ENCODE peak calls at places on chromosomes 11 and 22, in five cellular contexts. C, E, J, F and Z are unnamed samples.

GRCh38 chr11:41403462-41403861 is 56.0 kb downstream of the LRRC4C start:
- DNase-seq in C (no peak), E (no peak), J (no peak), F (no peak), Z (no peak)

GRCh38 chr11:118615996-118616395 is 8.6 kb downstream of the PHLDB1 start:
- DNase-seq in C (no peak), E (peak; percentile 40), J (no peak), F (no peak), Z (no peak)

GRCh38 chr22:31089101-31090100 is 8.3 kb downstream of the SMTN start:
- DNase-seq in C (no peak), E (no peak), J (peak; percentile 42), F (peak; percentile 71), Z (peak; percentile 54)

GRCh38 chr11:79822771-79823170 is 381.9 kb upstream of the TENM4 start:
- DNase-seq in C (no peak), E (no peak), J (no peak), F (no peak), Z (no peak)

GRCh38 chr11:27700351-27701261 is at the start of gene BDNF:
- DNase-seq in C (no peak), E (peak; percentile 65), J (no peak), F (peak; percentile 9), Z (peak; percentile 20)

GRCh38 chr22:46657996-46658947 is 38.1 kb downstream of the GRAMD4 start:
- DNase-seq in C (no peak), E (no peak), J (no peak), F (no peak), Z (no peak)

GRCh38 chr22:46079861-46080821 is 70.2 kb upstream of the PPARA start:
- DNase-seq in C (no peak), E (peak; percentile 74), J (no peak), F (peak; percentile 60), Z (peak; percentile 90)

GRCh38 chr11:12285811-12286222 is 91.6 kb upstream of the PARVA start:
- DNase-seq in C (peak; percentile 7), E (no peak), J (peak; percentile 16), F (no peak), Z (peak; percentile 9)

GRCh38 chr11:59358595-59358994 is at the start of gene OR5AN1:
- DNase-seq in C (no peak), E (no peak), J (no peak), F (no peak), Z (no peak)

GRCh38 chr11:126993599-126993998 is 7.0 kb downstream of the KIRREL3 start:
- DNase-seq in C (no peak), E (no peak), J (no peak), F (no peak), Z (no peak)

GRCh38 chr11:58059011-58059358 is 28.2 kb downstream of the OR6Q1 start:
- DNase-seq in C (no peak), E (no peak), J (no peak), F (no peak), Z (no peak)

GRCh38 chr22:44689173-44689572 is 12.8 kb upstream of the PRR5 start:
- DNase-seq in C (no peak), E (no peak), J (no peak), F (no peak), Z (no peak)

GRCh38 chr22:50252081-50253045 is 1.3 kb upstream of the HDAC10 start:
- DNase-seq in C (peak; percentile 62), E (peak; percentile 90), J (peak; percentile 85), F (peak; percentile 84), Z (peak; percentile 80)

GRCh38 chr22:49638788-49639187 is 188.9 kb downstream of the BRD1 start:
- DNase-seq in C (no peak), E (no peak), J (no peak), F (no peak), Z (peak; percentile 40)

GRCh38 chr22:49760630-49761571 is 66.8 kb downstream of the BRD1 start:
- DNase-seq in C (peak; percentile 21), E (peak; percentile 55), J (peak; percentile 27), F (no peak), Z (no peak)

GRCh38 chr11:35525501-35526175 is at the start of gene PAMR1:
- DNase-seq in C (no peak), E (peak; percentile 66), J (peak; percentile 32), F (peak; percentile 29), Z (no peak)

GRCh38 chr11:7278314-7278917 is 26.7 kb downstream of the SYT9 start:
- DNase-seq in C (no peak), E (no peak), J (no peak), F (no peak), Z (peak; percentile 20)

GRCh38 chr11:65274734-65275682 is 13.2 kb downstream of the POLA2 start:
- DNase-seq in C (no peak), E (peak; percentile 68), J (peak; percentile 88), F (peak; percentile 79), Z (peak; percentile 88)

GRCh38 chr22:48488149-48488551 is 1339.5 kb downstream of the BRD1 start:
- DNase-seq in C (no peak), E (no peak), J (no peak), F (no peak), Z (no peak)

GRCh38 chr11:102734650-102735049 is 9.9 kb upstream of the MMP8 start:
- DNase-seq in C (no peak), E (no peak), J (no peak), F (no peak), Z (no peak)

GRCh38 chr11:70066136-70066520 is 12.0 kb upstream of the ANO1 start:
- DNase-seq in C (no peak), E (no peak), J (no peak), F (no peak), Z (no peak)

GRCh38 chr11:114738954-114739353 is 60.6 kb downstream of the NXPE2 start:
- DNase-seq in C (peak; percentile 24), E (no peak), J (peak; percentile 61), F (peak; percentile 68), Z (peak; percentile 34)

GRCh38 chr22:37626144-37626543 is 13.3 kb upstream of the SH3BP1 start:
- DNase-seq in C (no peak), E (peak; percentile 82), J (no peak), F (peak; percentile 68), Z (peak; percentile 79)

GRCh38 chr22:42676059-42676607 is 26.9 kb upstream of the CYB5R3 start:
- DNase-seq in C (no peak), E (no peak), J (no peak), F (no peak), Z (no peak)

GRCh38 chr11:2460540-2461252 is 15.9 kb downstream of the KCNQ1 start:
- DNase-seq in C (no peak), E (peak; percentile 60), J (peak; percentile 63), F (peak; percentile 66), Z (no peak)

GRCh38 chr11:35275808-35276170 is 136.8 kb downstream of the CD44 start:
- DNase-seq in C (no peak), E (no peak), J (no peak), F (no peak), Z (no peak)

GRCh38 chr11:62433141-62433543 is 14.3 kb downstream of the SCGB1A1 start:
- DNase-seq in C (no peak), E (no peak), J (no peak), F (no peak), Z (peak; percentile 48)

GRCh38 chr11:62433553-62434301 is 14.9 kb downstream of the SCGB1A1 start:
- DNase-seq in C (no peak), E (no peak), J (no peak), F (peak; percentile 29), Z (peak; percentile 41)

GRCh38 chr11:62430350-62430749 is 11.5 kb downstream of the SCGB1A1 start:
- DNase-seq in C (no peak), E (no peak), J (no peak), F (no peak), Z (no peak)

GRCh38 chr11:62431171-62431895 is 12.5 kb downstream of the SCGB1A1 start:
- DNase-seq in C (no peak), E (no peak), J (no peak), F (no peak), Z (no peak)

GRCh38 chr11:62432695-62433094 is 13.9 kb downstream of the SCGB1A1 start:
- DNase-seq in C (no peak), E (no peak), J (no peak), F (no peak), Z (no peak)
- H3K27ac ChIP-seq in C (no peak overlapping the region), E (no peak overlapping the region), J (no peak overlapping the region), F (peak overlapping the region; percentile 80), Z (peak overlapping the region; percentile 73)

GRCh38 chr22:29314074-29314473 is 1.4 kb downstream of the RASL10A start:
- DNase-seq in C (no peak), E (no peak), J (peak; percentile 69), F (peak; percentile 83), Z (no peak)

GRCh38 chr22:29310863-29311339 is 4.5 kb downstream of the GAS2L1 start:
- DNase-seq in C (peak; percentile 84), E (peak; percentile 96), J (peak; percentile 94), F (peak; percentile 92), Z (peak; percentile 96)

GRCh38 chr22:29311468-29312217 is 3.9 kb downstream of the RASL10A start:
- DNase-seq in C (no peak), E (no peak), J (no peak), F (no peak), Z (no peak)

GRCh38 chr22:29313126-29314071 is 2.1 kb downstream of the RASL10A start:
- DNase-seq in C (no peak), E (peak; percentile 67), J (peak; percentile 43), F (peak; percentile 48), Z (peak; percentile 60)

DNA sequence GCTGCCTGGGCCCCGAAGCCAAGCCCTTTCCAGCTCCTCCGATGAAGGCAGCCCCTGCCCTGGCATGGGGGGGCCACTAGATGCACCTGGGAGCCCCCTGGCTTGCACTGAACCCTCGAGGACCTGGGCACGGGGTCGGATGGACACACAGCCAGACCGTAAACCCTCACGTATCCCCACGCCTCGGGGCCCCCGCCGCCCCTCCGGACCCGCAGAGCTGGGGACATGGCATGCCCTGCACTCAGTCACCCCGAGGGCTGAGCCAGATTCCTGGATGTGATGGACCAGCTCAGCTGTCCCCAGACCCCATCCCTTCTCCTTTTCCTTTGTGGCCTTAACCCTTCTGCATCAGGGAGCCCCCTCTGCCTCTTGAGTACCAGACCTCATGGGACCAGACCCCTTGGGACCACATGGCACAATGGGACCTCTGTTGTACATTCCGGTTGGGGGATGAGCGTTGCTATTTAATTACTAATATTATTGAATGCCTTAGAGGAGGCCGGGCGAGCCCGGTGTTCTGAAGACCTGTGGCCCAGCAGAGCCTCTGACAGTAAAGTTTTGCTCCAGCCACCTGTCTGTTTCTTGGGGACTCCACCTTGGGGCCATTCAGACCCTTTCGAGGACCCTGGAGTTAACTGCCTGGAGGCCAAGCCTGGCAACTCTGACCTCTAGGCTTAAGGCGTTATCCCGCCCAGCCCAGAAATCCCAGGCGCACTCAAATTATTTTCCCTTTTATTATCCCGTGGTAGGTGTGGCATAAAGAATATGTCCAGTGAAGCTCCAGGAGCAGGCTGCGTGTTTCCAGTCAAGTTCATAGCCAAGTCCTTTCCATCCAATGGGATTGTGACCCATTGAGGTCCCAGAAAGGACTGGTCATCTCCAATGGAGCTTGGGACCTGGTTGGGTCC is 3.0 kb downstream of the RASL10A start:
- DNase-seq in C (no peak), E (peak; percentile 67), J (no peak), F (no peak), Z (no peak)
- H3K4me1 ChIP-seq in C (peaks cover 13% of the 10 kb centered on the region), E (peaks cover 61% of the 10 kb centered on the region), J (peaks cover 47% of the 10 kb centered on the region), F (peaks cover 61% of the 10 kb centered on the region), Z (peaks cover 57% of the 10 kb centered on the region)

DNA sequence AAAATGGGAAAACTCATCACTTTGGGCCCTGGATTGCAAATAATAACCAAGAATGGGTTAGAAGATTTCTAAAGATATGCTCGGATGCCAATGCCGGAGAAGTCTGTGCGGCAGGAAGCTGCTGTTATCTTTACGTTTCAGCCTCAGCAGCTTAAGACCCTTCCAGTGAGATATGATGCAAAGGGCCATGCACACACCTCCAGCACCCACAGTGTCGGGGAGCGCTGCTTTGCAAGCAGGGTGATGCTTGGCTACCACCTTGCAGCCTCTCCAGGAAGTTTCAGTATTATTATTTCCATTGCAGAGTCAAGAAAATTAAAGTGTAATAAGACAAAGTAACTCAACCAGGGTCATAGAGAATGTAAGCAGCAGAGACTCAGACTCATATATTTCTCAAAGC is 37.3 kb downstream of the LARGE1 start:
- DNase-seq in C (no peak), E (no peak), J (no peak), F (no peak), Z (no peak)
- H3K27ac ChIP-seq in C (no peak overlapping the region), E (no peak overlapping the region), J (no peak overlapping the region), F (no peak overlapping the region), Z (no peak overlapping the region)

GRCh38 chr11:119681537-119681936 is 47.5 kb downstream of the NECTIN1 start:
- DNase-seq in C (no peak), E (no peak), J (no peak), F (no peak), Z (no peak)
- H3K4me1 ChIP-seq in C (no peaks in the 10 kb centered on the region), E (peaks cover 6% of the 10 kb centered on the region), J (peaks cover 3% of the 10 kb centered on the region), F (no peaks in the 10 kb centered on the region), Z (no peaks in the 10 kb centered on the region)